ENCODE peak calls at places on chromosomes 4 and X, in seven cellular contexts. One of them, this sample, is unnamed.
A peak's percentile ranks its signal among the peaks of the same experiment; 100 is the strongest.

GRCh38 chrX:97616883-97617510 is 733.3 kb downstream of the RPA4 start:
- DNase-seq in PC-3: peak; percentile 82
- DNase-seq in fibroblast of lung: peak; percentile 71
- DNase-seq in endothelial cell of umbilical vein: peak; percentile 77
- DNase-seq in GM23248: peak; percentile 72
- DNase-seq in mesenchymal stem cell: peak; percentile 65
- DNase-seq in IMR-90: peak; percentile 74
- DNase-seq in this sample: peak; percentile 58

GRCh38 chrX:15815779-15816452 is 25.6 kb downstream of the ZRSR2 start:
- DNase-seq in endothelial cell of umbilical vein: peak; percentile 2
- DNase-seq in IMR-90: peak; percentile 33
- DNase-seq in GM23248: peak; percentile 31
- DNase-seq in mesenchymal stem cell: peak; percentile 50
- DNase-seq in fibroblast of lung: no peak
- DNase-seq in PC-3: peak; percentile 50
- DNase-seq in this sample: no peak

GRCh38 chrX:145178268-145178667 is 69.0 kb upstream of the SPANXN1 start:
- DNase-seq in GM23248: no peak
- DNase-seq in PC-3: peak; percentile 33
- DNase-seq in IMR-90: no peak
- DNase-seq in endothelial cell of umbilical vein: no peak
- DNase-seq in fibroblast of lung: no peak
- DNase-seq in mesenchymal stem cell: no peak
- DNase-seq in this sample: no peak

GRCh38 chrX:153905481-153906095 is 1.1 kb downstream of the AVPR2 start:
- DNase-seq in fibroblast of lung: no peak
- DNase-seq in PC-3: no peak
- DNase-seq in endothelial cell of umbilical vein: no peak
- DNase-seq in IMR-90: no peak
- DNase-seq in mesenchymal stem cell: no peak
- DNase-seq in GM23248: no peak
- DNase-seq in this sample: no peak

GRCh38 chr4:79177388-79177787 is 148.5 kb downstream of the NAA11 start:
- DNase-seq in GM23248: no peak
- DNase-seq in PC-3: no peak
- DNase-seq in mesenchymal stem cell: no peak
- DNase-seq in fibroblast of lung: no peak
- DNase-seq in IMR-90: no peak
- DNase-seq in endothelial cell of umbilical vein: no peak
- DNase-seq in this sample: no peak

GRCh38 chr4:54076673-54077072 is 12.3 kb upstream of the CHIC2 start:
- DNase-seq in mesenchymal stem cell: no peak
- DNase-seq in endothelial cell of umbilical vein: peak; percentile 38
- DNase-seq in IMR-90: peak; percentile 39
- DNase-seq in PC-3: peak; percentile 63
- DNase-seq in GM23248: peak; percentile 35
- DNase-seq in fibroblast of lung: peak; percentile 65
- DNase-seq in this sample: peak; percentile 48

GRCh38 chr4:152112887-152113286 is 352.1 kb upstream of the GATB start:
- DNase-seq in fibroblast of lung: no peak
- DNase-seq in GM23248: no peak
- DNase-seq in IMR-90: no peak
- DNase-seq in PC-3: no peak
- DNase-seq in mesenchymal stem cell: no peak
- DNase-seq in endothelial cell of umbilical vein: no peak
- DNase-seq in this sample: no peak

GRCh38 chrX:113833096-113833495 is 750.8 kb upstream of the HTR2C start:
- DNase-seq in GM23248: no peak
- DNase-seq in IMR-90: no peak
- DNase-seq in endothelial cell of umbilical vein: no peak
- DNase-seq in PC-3: no peak
- DNase-seq in mesenchymal stem cell: no peak
- DNase-seq in fibroblast of lung: peak; percentile 16
- DNase-seq in this sample: peak; percentile 5

GRCh38 chr4:38591617-38592337 is 72.2 kb upstream of the KLF3 start:
- DNase-seq in mesenchymal stem cell: peak; percentile 64
- DNase-seq in fibroblast of lung: peak; percentile 18
- DNase-seq in endothelial cell of umbilical vein: no peak
- DNase-seq in GM23248: peak; percentile 67
- DNase-seq in IMR-90: no peak
- DNase-seq in PC-3: no peak
- DNase-seq in this sample: no peak

GRCh38 chrX:67652581-67652980 is 108.8 kb downstream of the AR start:
- DNase-seq in endothelial cell of umbilical vein: no peak
- DNase-seq in fibroblast of lung: no peak
- DNase-seq in GM23248: no peak
- DNase-seq in PC-3: no peak
- DNase-seq in mesenchymal stem cell: no peak
- DNase-seq in IMR-90: no peak
- DNase-seq in this sample: no peak

GRCh38 chr4:955161-955921 is 18.0 kb downstream of the DGKQ start:
- DNase-seq in mesenchymal stem cell: no peak
- DNase-seq in IMR-90: no peak
- DNase-seq in endothelial cell of umbilical vein: no peak
- DNase-seq in GM23248: no peak
- DNase-seq in PC-3: no peak
- DNase-seq in fibroblast of lung: no peak
- DNase-seq in this sample: no peak

GRCh38 chr4:184269879-184270430 is 52.3 kb upstream of the ENPP6 start:
- DNase-seq in IMR-90: no peak
- DNase-seq in endothelial cell of umbilical vein: no peak
- DNase-seq in PC-3: no peak
- DNase-seq in fibroblast of lung: no peak
- DNase-seq in GM23248: no peak
- DNase-seq in mesenchymal stem cell: no peak
- DNase-seq in this sample: no peak

GRCh38 chr4:134935320-134935719 is 733.7 kb upstream of the PABPC4L start:
- DNase-seq in IMR-90: no peak
- DNase-seq in GM23248: peak; percentile 15
- DNase-seq in mesenchymal stem cell: peak; percentile 32
- DNase-seq in PC-3: peak; percentile 18
- DNase-seq in endothelial cell of umbilical vein: peak; percentile 49
- DNase-seq in fibroblast of lung: no peak
- DNase-seq in this sample: no peak

GRCh38 chr4:6808259-6808658 is 25.7 kb downstream of the KIAA0232 start:
- DNase-seq in endothelial cell of umbilical vein: no peak
- DNase-seq in PC-3: no peak
- DNase-seq in IMR-90: no peak
- DNase-seq in fibroblast of lung: no peak
- DNase-seq in mesenchymal stem cell: no peak
- DNase-seq in GM23248: no peak
- DNase-seq in this sample: no peak

GRCh38 chr4:25843340-25844097 is 19.3 kb downstream of the SEL1L3 start:
- DNase-seq in IMR-90: no peak
- DNase-seq in PC-3: peak; percentile 53
- DNase-seq in endothelial cell of umbilical vein: no peak
- DNase-seq in GM23248: peak; percentile 64
- DNase-seq in mesenchymal stem cell: no peak
- DNase-seq in fibroblast of lung: no peak
- DNase-seq in this sample: no peak

GRCh38 chrX:19990225-19990518 is 689 bp downstream of the BCLAF3 start:
- DNase-seq in IMR-90: no peak
- DNase-seq in GM23248: peak; percentile 35
- DNase-seq in mesenchymal stem cell: peak; percentile 5
- DNase-seq in PC-3: peak; percentile 2
- DNase-seq in endothelial cell of umbilical vein: peak; percentile 3
- DNase-seq in fibroblast of lung: no peak
- DNase-seq in this sample: no peak

GRCh38 chrX:123424546-123424945 is 240.5 kb downstream of the GRIA3 start:
- DNase-seq in GM23248: peak; percentile 78
- DNase-seq in fibroblast of lung: peak; percentile 85
- DNase-seq in endothelial cell of umbilical vein: no peak
- DNase-seq in mesenchymal stem cell: peak; percentile 38
- DNase-seq in IMR-90: peak; percentile 27
- DNase-seq in PC-3: peak; percentile 91
- DNase-seq in this sample: peak; percentile 82

GRCh38 chr4:6241062-6241845 is 28.4 kb upstream of the WFS1 start:
- DNase-seq in PC-3: no peak
- DNase-seq in GM23248: no peak
- DNase-seq in endothelial cell of umbilical vein: no peak
- DNase-seq in IMR-90: no peak
- DNase-seq in fibroblast of lung: no peak
- DNase-seq in mesenchymal stem cell: no peak
- DNase-seq in this sample: no peak

GRCh38 chr4:8303485-8304281 is 34.1 kb downstream of the HTRA3 start:
- DNase-seq in endothelial cell of umbilical vein: peak; percentile 67
- DNase-seq in fibroblast of lung: peak; percentile 74
- DNase-seq in mesenchymal stem cell: peak; percentile 90
- DNase-seq in GM23248: peak; percentile 99
- DNase-seq in IMR-90: peak; percentile 95
- DNase-seq in PC-3: peak; percentile 90
- DNase-seq in this sample: peak; percentile 64

GRCh38 chrX:56759736-56760409 is 30.8 kb downstream of the NBDY start:
- DNase-seq in endothelial cell of umbilical vein: no peak
- DNase-seq in GM23248: no peak
- DNase-seq in fibroblast of lung: no peak
- DNase-seq in PC-3: no peak
- DNase-seq in mesenchymal stem cell: no peak
- DNase-seq in IMR-90: no peak
- DNase-seq in this sample: no peak

DNA sequence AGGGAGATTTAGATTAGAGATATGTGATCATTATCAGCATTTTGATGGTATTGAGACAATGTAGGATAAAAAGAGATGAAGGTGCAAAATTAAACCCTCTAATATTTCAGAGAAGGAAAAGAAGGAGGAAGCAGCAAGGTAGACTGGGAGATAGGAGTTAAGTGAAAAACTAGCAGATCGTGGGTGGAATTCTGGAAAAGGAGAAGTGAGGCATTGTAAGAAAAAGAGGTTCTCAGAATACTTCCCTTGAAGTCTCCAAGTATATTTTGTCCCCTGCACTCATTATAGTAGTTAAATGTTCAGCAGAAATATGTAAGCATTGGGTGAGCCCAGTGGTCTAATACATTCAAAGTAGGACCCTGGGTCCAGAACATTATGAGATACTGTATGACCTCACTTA is 30.3 kb downstream of the COPS4 start:
- DNase-seq in PC-3: no peak
- DNase-seq in IMR-90: no peak
- DNase-seq in GM23248: no peak
- DNase-seq in endothelial cell of umbilical vein: no peak
- DNase-seq in fibroblast of lung: no peak
- DNase-seq in mesenchymal stem cell: no peak
- DNase-seq in this sample: no peak
- H3K36me3 ChIP-seq in PC-3: peaks cover 10% of the 10 kb centered on the region
- H3K36me3 ChIP-seq in IMR-90: peaks cover 36% of the 10 kb centered on the region
- H3K36me3 ChIP-seq in GM23248: peaks cover 50% of the 10 kb centered on the region
- H3K36me3 ChIP-seq in endothelial cell of umbilical vein: peaks cover 4% of the 10 kb centered on the region
- H3K36me3 ChIP-seq in fibroblast of lung: peaks cover 1% of the 10 kb centered on the region
- H3K36me3 ChIP-seq in mesenchymal stem cell: peaks cover 14% of the 10 kb centered on the region
- H3K36me3 ChIP-seq in this sample: peaks cover 20% of the 10 kb centered on the region

GRCh38 chr4:83417566-83417965 is 38.1 kb downstream of the HELQ start:
- DNase-seq in GM23248: no peak
- DNase-seq in IMR-90: no peak
- DNase-seq in PC-3: no peak
- DNase-seq in mesenchymal stem cell: no peak
- DNase-seq in endothelial cell of umbilical vein: no peak
- DNase-seq in fibroblast of lung: no peak
- DNase-seq in this sample: no peak

GRCh38 chr4:83408958-83409357 is 46.7 kb downstream of the HELQ start:
- DNase-seq in GM23248: no peak
- DNase-seq in PC-3: no peak
- DNase-seq in IMR-90: no peak
- DNase-seq in endothelial cell of umbilical vein: no peak
- DNase-seq in mesenchymal stem cell: no peak
- DNase-seq in fibroblast of lung: no peak
- DNase-seq in this sample: no peak

DNA sequence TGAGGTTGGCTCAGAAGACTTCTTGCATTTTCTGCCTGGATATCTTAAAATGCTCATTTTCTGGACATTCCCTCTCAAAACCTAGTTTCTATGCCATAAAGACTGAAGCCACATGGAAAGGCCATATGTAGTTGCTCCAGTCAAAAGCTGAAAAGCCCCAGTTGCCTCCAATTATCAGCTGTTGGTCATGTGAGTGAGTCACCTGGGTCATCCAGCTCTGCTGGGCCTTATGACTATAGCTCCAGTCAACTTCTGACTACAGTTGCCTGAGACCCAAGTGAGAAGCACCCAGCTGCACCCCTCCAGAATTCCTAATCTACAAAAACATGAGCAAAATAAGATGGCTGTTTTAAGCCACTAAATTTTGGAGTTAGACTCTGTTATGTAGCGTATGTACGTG is 41.9 kb downstream of the HELQ start:
- DNase-seq in PC-3: no peak
- DNase-seq in IMR-90: peak; percentile 21
- DNase-seq in GM23248: peak; percentile 51
- DNase-seq in fibroblast of lung: peak; percentile 6
- DNase-seq in endothelial cell of umbilical vein: no peak
- DNase-seq in mesenchymal stem cell: no peak
- DNase-seq in this sample: no peak
- H2AFZ ChIP-seq in PC-3: no peak overlapping the region
- H2AFZ ChIP-seq in IMR-90: no peak overlapping the region
- H2AFZ ChIP-seq in GM23248: no peak overlapping the region
- H2AFZ ChIP-seq in fibroblast of lung: no peak overlapping the region
- H2AFZ ChIP-seq in endothelial cell of umbilical vein: no peak overlapping the region
- H2AFZ ChIP-seq in mesenchymal stem cell: no peak overlapping the region
- H2AFZ ChIP-seq in this sample: no peak overlapping the region

DNA sequence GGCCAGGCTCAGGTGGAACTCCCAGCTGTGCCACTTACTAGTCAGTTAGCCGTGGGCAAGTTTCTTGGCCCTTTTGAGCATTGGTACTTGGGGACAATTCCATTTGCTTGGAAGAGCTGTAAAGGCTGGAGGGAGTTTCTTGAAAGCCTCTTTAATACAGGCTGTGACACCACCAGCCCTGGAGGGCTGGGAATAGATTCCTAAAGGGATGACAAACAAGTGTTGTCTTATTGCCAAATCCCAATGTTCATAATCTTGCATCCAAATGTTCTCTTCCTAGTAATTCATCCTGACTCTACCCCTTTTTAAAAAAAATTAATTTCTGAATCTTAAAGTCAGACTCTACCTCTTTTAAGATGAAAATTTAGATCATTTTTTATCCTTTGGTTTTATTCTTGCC is 14.6 kb upstream of the MED28 start:
- DNase-seq in IMR-90: no peak
- DNase-seq in GM23248: peak; percentile 41
- DNase-seq in fibroblast of lung: no peak
- DNase-seq in PC-3: no peak
- DNase-seq in mesenchymal stem cell: no peak
- DNase-seq in endothelial cell of umbilical vein: no peak
- DNase-seq in this sample: no peak
- H3K36me3 ChIP-seq in IMR-90: peaks cover 29% of the 10 kb centered on the region
- H3K36me3 ChIP-seq in GM23248: peaks cover 20% of the 10 kb centered on the region
- H3K36me3 ChIP-seq in fibroblast of lung: no peaks in the 10 kb centered on the region
- H3K36me3 ChIP-seq in PC-3: peaks cover 5% of the 10 kb centered on the region
- H3K36me3 ChIP-seq in mesenchymal stem cell: peaks cover 29% of the 10 kb centered on the region
- H3K36me3 ChIP-seq in endothelial cell of umbilical vein: peaks cover 18% of the 10 kb centered on the region
- H3K36me3 ChIP-seq in this sample: peaks cover 27% of the 10 kb centered on the region

DNA sequence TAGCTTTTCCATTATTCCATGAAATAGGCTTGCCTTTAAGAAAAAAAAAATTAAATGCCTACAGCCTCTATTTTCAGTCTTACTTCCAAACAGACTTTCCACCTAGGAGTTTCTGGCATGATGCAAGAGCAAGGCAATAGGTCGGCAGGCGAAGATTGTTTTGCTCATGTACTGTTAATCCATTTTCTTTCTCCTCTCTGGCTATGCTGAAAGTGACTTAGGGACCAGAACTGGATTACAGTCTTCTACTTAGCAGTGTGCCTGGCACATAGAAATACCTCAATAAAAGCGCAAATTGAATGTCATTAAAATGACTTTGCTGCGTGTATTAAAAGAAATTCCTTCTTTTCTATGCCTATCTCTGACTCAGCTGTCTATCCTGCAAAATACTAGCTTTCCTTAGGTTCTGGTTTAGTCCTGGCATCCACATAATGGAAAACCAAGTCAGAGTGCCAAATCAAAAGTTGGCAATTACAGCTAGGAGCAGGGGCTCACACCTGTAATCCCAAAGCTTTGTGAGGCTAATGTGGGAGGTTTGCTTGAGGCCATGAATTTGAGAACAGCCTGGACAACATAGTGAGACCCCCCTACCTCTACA is 51.9 kb downstream of the CC2D2A start:
- DNase-seq in fibroblast of lung: no peak
- DNase-seq in GM23248: no peak
- DNase-seq in IMR-90: peak; percentile 41
- DNase-seq in PC-3: no peak
- DNase-seq in mesenchymal stem cell: peak; percentile 17
- DNase-seq in endothelial cell of umbilical vein: no peak
- DNase-seq in this sample: no peak
- H2AFZ ChIP-seq in fibroblast of lung: no peak overlapping the region
- H2AFZ ChIP-seq in GM23248: no peak overlapping the region
- H2AFZ ChIP-seq in IMR-90: no peak overlapping the region
- H2AFZ ChIP-seq in PC-3: no peak overlapping the region
- H2AFZ ChIP-seq in mesenchymal stem cell: no peak overlapping the region
- H2AFZ ChIP-seq in endothelial cell of umbilical vein: no peak overlapping the region
- H2AFZ ChIP-seq in this sample: no peak overlapping the region

This sample was measured in astrocyte.